ENCODE peak calls at places on chromosome 2, in six cellular contexts. L, E, Q, H, K and Z are unnamed samples.

GRCh38 chr2:36670881-36671595 is 25.5 kb upstream of the VIT start:
- DNase-seq in L (no peak), H (no peak), K (no peak), E (no peak), Q (no peak), Z (no peak)

GRCh38 chr2:213152065-213152794 is 818 bp upstream of the IKZF2 start:
- DNase-seq in L (peak), H (no peak), K (peak), Q (peak), E (peak), Z (peak)

GRCh38 chr2:67616749-67617148 is 219.6 kb downstream of the ETAA1 start:
- DNase-seq in E (no peak), H (no peak), Q (no peak), K (no peak), L (no peak), Z (no peak)

GRCh38 chr2:61726456-61727209 is 127.2 kb downstream of the FAM161A start:
- DNase-seq in E (no peak), K (peak), Q (no peak), L (no peak), H (no peak), Z (no peak)

GRCh38 chr2:233828546-233829192 is 25.7 kb downstream of the HJURP start:
- DNase-seq in Q (no peak), K (no peak), L (peak), E (no peak), H (no peak), Z (peak)

GRCh38 chr2:110759411-110759810 is 27.0 kb downstream of the ACOXL start:
- DNase-seq in E (no peak), H (no peak), Q (no peak), L (no peak), K (no peak), Z (no peak)

GRCh38 chr2:12262681-12263436 is 453.9 kb upstream of the TRIB2 start:
- DNase-seq in H (no peak), L (no peak), E (peak), Q (no peak), K (no peak), Z (no peak)

GRCh38 chr2:63048367-63049171 is 2.1 kb upstream of the OTX1 start:
- DNase-seq in E (no peak), H (no peak), K (no peak), L (no peak), Q (no peak), Z (no peak)

GRCh38 chr2:128410758-128411215 is 92.1 kb upstream of the HS6ST1 start:
- DNase-seq in L (no peak), H (no peak), E (no peak), Q (no peak), K (no peak), Z (peak)

GRCh38 chr2:237156131-237156856 is 70.6 kb downstream of the COPS8 start:
- DNase-seq in L (no peak), H (no peak), K (no peak), Q (no peak), E (no peak), Z (peak)

GRCh38 chr2:217058791-217059755 is 199.2 kb upstream of the TNP1 start:
- DNase-seq in L (no peak), Q (no peak), E (no peak), H (no peak), K (no peak), Z (no peak)

GRCh38 chr2:146677280-146677679 is 1167.5 kb upstream of the ACVR2A start:
- DNase-seq in L (no peak), H (no peak), K (peak), Q (no peak), E (peak), Z (no peak)

GRCh38 chr2:170505631-170506270 is 209.4 kb upstream of the SP5 start:
- DNase-seq in H (no peak), L (peak), K (no peak), E (no peak), Q (no peak), Z (peak)

GRCh38 chr2:170503563-170503962 is 211.6 kb upstream of the SP5 start:
- DNase-seq in H (no peak), Q (no peak), L (no peak), E (no peak), K (no peak), Z (no peak)

GRCh38 chr2:170503971-170504819 is 210.9 kb upstream of the SP5 start:
- DNase-seq in L (no peak), E (no peak), H (no peak), Q (no peak), K (no peak), Z (no peak)

GRCh38 chr2:170502400-170503135 is 212.6 kb upstream of the SP5 start:
- DNase-seq in H (no peak), Q (no peak), K (no peak), E (no peak), L (no peak), Z (no peak)

DNA sequence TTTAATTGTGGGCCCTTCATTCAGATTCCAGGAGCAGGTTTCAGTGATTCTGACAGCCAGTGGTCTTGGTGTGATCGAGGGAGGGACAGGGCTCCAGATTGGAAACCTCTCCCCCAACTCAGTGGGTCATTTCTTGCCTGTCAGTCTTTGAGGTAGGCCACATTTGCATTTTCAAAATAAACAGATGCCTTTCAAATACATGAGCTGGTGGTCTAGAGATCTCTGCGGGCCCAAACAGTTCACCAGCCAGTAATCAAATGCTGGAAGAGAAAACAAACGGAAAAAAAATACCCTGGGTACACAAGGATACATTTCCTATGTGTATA is 210.4 kb upstream of the SP5 start:
- DNase-seq in H (no peak), K (no peak), E (no peak), Q (no peak), L (no peak), Z (no peak)
- H3K4me3 ChIP-seq in H (no peak), K (no peak), E (no peak), Q (no peak), L (no peak), Z (no peak)

DNA sequence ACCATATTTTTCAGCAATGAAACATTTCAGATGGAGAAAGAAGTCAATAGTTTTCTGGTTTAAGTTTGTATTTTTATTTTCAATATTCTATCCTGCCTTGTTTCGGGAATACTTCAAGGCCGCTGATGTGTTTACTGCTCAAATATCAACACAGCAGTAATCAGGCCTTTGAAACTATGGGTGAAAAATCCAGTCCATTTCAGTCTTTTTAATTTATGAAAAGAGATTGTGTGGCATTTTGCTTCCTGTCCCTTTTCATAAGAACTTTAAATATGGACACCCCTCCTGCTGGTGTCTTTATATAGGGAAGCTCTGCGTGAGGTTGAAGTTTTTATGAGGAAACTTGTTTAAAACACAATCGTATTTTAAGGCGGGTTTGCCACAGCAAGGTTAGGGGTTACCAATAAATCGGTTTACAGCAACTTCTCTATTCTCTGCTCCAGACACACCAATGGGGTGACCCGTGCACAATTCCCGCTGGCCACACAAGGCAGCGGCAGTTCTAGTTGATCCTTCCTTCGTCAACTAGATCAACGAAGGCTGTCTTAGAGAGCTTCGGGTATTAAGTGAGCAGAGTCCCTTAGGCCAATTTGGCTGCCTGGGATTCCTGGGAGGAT is 1.2 kb upstream of the TANC1 start:
- DNase-seq in E (peak), Q (no peak), H (no peak), L (no peak), K (no peak), Z (no peak)
- H3K4me3 ChIP-seq in E (peak), Q (no peak), H (no peak), L (peak), K (peak), Z (peak)

GRCh38 chr2:28544069-28544346 is 48.1 kb downstream of the PLB1 start:
- DNase-seq in K (no peak), E (no peak), Q (no peak), L (no peak), H (no peak), Z (no peak)

GRCh38 chr2:28545590-28546195 is 49.8 kb downstream of the PLB1 start:
- DNase-seq in L (no peak), H (peak), Q (no peak), K (no peak), E (no peak), Z (no peak)

GRCh38 chr2:28544405-28544914 is 48.6 kb downstream of the PLB1 start:
- DNase-seq in L (no peak), H (no peak), E (peak), K (no peak), Q (no peak), Z (no peak)

GRCh38 chr2:28546242-28546641 is 50.4 kb downstream of the PLB1 start:
- DNase-seq in K (no peak), H (no peak), Q (peak), E (no peak), L (no peak), Z (no peak)

GRCh38 chr2:28544915-28545589 is 49.2 kb downstream of the PLB1 start:
- DNase-seq in K (no peak), Q (no peak), H (no peak), E (no peak), L (no peak), Z (no peak)
- H3K4me3 ChIP-seq in K (no peak), Q (no peak), H (peak), E (no peak), L (no peak), Z (no peak)

DNA sequence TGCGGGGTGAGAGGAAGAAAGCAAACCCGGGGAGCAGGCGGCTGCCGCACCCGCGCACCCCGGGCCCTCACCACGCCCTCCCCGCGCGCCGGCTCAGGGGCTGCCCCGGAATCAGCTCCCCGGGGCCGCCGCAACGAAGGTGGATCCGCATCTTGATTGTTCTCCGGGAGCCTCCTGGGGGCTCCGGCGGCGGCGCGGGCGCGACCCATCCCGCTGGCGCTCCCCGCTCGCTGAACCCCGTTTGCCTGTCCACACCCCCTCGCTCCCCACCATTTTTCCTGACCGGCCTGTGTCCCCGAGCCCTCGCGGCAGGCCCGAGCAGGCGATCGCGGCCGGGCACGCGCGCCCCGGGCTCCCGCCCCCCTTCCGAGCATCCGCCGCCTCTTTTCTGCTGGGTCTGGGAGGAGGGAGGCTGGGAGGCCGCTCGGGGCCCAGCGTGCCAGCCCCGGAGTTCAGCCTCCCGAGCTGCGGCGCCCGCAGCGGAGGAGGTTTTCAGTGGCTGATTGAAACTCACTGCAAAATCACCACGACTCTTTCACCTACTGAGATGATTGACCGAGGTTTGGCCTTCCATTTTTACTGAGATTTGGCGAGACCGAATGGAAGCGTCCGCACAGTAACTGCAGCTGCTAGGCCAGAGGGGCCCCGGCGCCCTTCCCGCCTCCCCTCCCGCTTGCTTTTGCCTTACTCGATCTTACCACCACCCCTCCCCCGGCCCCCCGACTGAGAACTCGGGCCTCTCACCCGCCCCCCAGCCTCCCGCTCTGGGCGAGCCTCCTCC is 4.7 kb downstream of the SOX11 start:
- DNase-seq in K (no peak), H (no peak), Q (no peak), L (no peak), E (peak), Z (no peak)
- H3K4me3 ChIP-seq in K (no peak), H (no peak), Q (no peak), L (peak), E (peak), Z (peak)

DNA sequence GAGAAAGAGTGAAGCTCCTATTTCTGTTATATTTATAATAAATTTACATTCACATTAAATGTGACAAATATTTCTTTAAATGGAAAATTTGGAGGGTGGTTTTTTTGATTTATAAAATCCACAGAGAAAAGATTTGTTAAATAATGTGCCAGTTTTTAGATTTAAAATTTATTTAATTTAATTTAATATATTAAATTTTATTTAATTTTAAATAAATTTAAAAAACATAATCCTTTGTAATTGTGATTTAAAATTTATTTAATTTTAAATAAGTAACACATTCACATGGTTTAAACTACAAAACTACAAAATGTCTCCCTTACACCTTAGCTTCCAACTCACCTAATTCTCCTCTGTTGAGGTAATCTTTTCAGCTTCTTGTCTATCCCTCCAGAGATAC is 123.3 kb downstream of the UBE2E3 start:
- DNase-seq in L (no peak), H (no peak), E (no peak), Q (no peak), K (no peak), Z (no peak)
- H3K4me3 ChIP-seq in L (no peak), H (no peak), E (no peak), Q (no peak), K (no peak), Z (no peak)

DNA sequence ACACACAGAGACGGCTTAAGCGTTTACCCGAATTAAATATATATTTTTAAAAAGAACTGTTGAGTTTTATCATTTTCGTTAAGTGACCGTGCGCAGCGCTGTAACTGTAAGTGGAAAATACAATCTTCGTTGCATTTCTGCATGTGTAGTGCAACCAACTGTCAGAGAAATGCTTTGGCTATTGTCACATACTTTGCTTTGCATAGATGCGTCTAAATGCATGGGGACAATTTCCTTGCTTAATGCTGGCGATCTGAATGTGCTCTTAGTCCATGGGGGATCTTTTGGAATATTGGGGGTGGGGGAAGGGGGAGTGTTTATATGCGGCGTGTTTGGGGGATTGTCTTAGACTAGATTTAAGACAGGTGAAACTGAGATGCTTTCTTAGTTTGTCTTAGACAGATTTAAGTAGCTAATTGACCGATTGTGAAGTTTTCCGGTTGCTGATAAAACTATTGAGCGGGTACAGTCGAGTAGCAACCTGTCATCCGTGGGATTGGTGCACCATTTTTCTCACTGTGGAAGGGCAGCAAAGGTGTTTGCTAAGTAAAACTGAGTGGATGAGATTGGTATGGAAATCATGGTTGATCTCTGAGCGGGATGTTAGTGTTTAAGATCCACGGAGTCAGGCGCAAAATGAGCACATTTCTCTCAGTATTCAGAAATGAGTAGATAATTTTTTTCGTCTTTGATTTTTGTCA is 467 bp downstream of the VSNL1 start:
- DNase-seq in H (no peak), E (no peak), L (no peak), Q (no peak), K (no peak), Z (no peak)
- H3K4me3 ChIP-seq in H (peak), E (peak), L (peak), Q (no peak), K (peak), Z (peak)

GRCh38 chr2:133726906-133727305 is 158.6 kb upstream of the NCKAP5 start:
- DNase-seq in L (no peak), Q (no peak), H (no peak), K (no peak), E (no peak), Z (no peak)
- H3K4me3 ChIP-seq in L (peak), Q (no peak), H (no peak), K (no peak), E (no peak), Z (no peak)